ENCODE peak calls at places on chromosome 21, in eight cellular contexts. T is suprapubic skin, O is prostate gland, K is GM12878, H is Panc1, S is sigmoid colon, Q is esophagus muscularis mucosa, G is endothelial cell of umbilical vein. P is an unnamed sample.

GRCh38 chr21:27954806-27955205 is 987.9 kb upstream of the ADAMTS5 start:
- DNase-seq in O (no peak), G (no peak), H (no peak), Q (no peak), S (no peak), T (no peak), K (no peak), P (no peak)

GRCh38 chr21:27590271-27590670 is 623.4 kb upstream of the ADAMTS5 start:
- DNase-seq in S (no peak), O (no peak), T (peak), Q (no peak), H (no peak), G (peak), K (no peak), P (no peak)

GRCh38 chr21:31509108-31510017 is 150.1 kb upstream of the SOD1 start:
- DNase-seq in Q (no peak), H (no peak), K (peak), T (no peak), S (no peak), G (no peak), O (no peak), P (no peak)

GRCh38 chr21:28207776-28208175 is 784.9 kb downstream of the LTN1 start:
- DNase-seq in G (peak), H (no peak), T (no peak), S (no peak), O (no peak), K (no peak), Q (no peak), P (no peak)

GRCh38 chr21:32270748-32271147 is 8.1 kb downstream of the MIS18A start:
- DNase-seq in G (no peak), S (no peak), T (no peak), Q (peak), K (no peak), O (no peak), H (no peak), P (no peak)

GRCh38 chr21:31473685-31474345 is 129.8 kb upstream of the TIAM1 start:
- DNase-seq in G (no peak), O (no peak), S (peak), H (no peak), Q (no peak), T (no peak), K (no peak), P (no peak)

GRCh38 chr21:31957631-31958030 is 84.8 kb downstream of the HUNK start:
- DNase-seq in T (no peak), K (no peak), S (no peak), Q (no peak), G (no peak), O (peak), H (no peak), P (no peak)

GRCh38 chr21:29332461-29333354 is 34.0 kb downstream of the BACH1 start:
- DNase-seq in H (no peak), T (no peak), K (no peak), Q (no peak), S (no peak), O (no peak), G (peak), P (no peak)

GRCh38 chr21:45002381-45003204 is 62.8 kb downstream of the SLX9 start:
- DNase-seq in G (no peak), Q (no peak), K (no peak), H (no peak), S (no peak), T (no peak), O (no peak), P (no peak)

GRCh38 chr21:42437786-42438185 is 34.1 kb downstream of the UBASH3A start:
- DNase-seq in K (no peak), G (no peak), T (no peak), O (no peak), Q (no peak), S (no peak), H (no peak), P (no peak)
- TF ChIP-seq CTCF in K (no peak), G (no peak), T (no peak), O (no peak), Q (no peak), S (no peak), H (no peak), P (no peak)

DNA sequence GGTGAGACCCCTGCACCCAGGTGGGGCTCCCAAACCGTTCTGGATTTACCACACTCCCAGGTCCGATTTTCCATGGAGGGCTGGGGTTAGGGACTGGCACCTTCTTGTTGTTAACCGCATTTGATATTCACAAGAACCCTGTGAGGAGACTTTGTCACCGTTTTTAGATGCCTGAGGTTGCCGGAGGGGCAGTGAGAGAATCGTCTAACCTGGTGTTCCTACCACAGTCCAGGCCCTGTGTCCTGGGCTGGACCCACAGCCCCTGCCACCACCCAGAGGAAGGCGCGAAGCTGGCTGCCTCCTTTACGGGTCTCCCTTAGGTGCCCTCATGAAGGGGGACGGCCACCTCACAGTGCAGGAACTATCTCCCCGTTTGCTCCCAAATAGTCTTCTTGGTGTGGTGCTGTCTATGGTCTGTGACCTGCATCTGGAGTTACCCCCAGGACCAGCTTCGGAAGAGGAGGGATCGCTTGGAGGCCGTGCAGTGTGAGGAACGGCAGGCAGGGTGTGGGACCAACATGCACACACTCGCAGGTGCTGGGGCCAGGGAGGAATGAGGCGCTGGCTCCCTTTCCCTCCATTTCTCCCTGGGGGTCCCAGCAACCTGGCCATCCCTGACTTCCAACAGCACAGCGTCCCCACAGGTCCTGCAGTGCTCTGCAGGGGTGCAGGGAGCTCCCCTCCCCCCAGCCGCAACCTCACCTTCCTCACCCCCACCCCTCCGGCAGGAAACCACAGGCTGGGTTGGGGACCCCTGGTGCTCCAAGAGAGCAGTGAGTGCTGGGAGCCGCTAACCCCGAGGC is 7.0 kb downstream of the SIM2 start:
- DNase-seq in Q (no peak), O (no peak), S (no peak), G (no peak), H (no peak), K (no peak), T (no peak), P (no peak)
- TF ChIP-seq POLR2AphosphoS5 in Q (no peak), O (no peak), S (no peak), G (no peak), H (no peak), K (no peak), T (no peak), P (no peak)

GRCh38 chr21:46297311-46298082 is 11.4 kb downstream of the YBEY start:
- DNase-seq in K (no peak), Q (no peak), H (no peak), G (peak), S (no peak), O (no peak), T (no peak), P (peak)
- H3K4me3 ChIP-seq in K (no peak), Q (peak), H (no peak), G (peak), S (peak), O (peak), T (peak), P (peak)

DNA sequence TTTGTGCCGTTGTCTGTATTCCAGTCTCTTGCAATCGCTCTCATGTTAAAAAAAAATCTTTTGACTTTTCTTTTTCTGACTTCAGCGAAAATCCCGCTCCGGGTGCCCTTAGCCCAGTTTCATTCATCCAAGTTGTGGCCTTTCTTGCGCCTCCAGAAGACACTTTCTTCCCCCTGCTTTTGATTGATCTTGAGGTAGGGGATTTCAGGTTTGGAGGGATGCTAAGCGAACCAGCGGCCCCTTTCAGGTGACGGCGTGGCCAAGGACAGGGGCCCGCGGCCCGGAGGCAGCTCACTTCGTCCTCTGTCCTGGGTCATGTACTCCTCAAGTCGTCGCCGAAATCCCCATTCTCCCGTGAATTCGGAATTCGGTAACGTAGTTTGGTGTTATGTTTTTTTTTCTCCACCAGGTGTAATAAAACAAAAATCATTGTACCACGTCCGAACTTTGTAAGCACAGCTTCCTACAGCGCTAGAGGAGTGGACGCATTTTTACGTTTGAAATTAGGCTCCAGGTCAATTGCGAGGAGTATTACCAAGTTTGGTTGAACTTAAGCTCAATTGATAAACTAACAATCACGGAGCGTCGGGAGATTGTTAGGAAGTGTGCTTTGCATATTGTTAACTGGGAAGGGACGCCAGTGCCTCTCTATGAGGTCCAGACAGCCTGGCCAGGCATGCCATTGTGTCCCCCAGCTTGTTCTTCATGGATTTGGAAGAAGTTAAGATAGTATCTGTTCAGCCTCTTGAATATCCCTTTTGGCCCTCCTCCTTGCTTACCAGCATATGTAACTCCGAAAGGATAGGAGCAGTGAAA is 1.1 kb downstream of the MRPS6 start:
- DNase-seq in K (no peak), Q (no peak), G (peak), O (no peak), S (no peak), T (no peak), H (no peak), P (peak)
- TF ChIP-seq CTCF in K (no peak), Q (no peak), G (no peak), O (no peak), S (no peak), T (no peak), H (no peak), P (no peak)

DNA sequence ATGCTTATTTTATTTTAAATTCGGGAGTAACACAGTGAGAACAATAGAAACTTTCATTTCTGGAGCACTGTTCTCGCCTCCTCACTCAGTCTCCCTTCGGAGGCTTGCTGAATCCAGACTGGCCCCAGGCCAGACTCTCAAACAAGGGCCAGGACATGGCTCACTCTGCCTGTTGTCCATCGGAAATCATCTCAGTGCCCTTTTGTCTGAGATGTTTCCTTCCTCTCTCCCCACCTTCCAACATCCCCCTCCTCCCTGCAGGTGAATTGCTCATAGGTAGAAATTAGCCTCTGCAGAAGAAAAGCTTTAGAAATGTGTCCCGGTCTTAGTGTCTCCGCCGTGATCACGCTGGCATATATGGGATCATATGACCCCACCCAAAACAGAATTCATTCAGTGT is 55.2 kb downstream of the ERG start:
- DNase-seq in H (no peak), S (no peak), T (no peak), Q (no peak), O (no peak), G (peak), K (no peak), P (no peak)
- TF ChIP-seq POLR2AphosphoS5 in H (no peak), S (no peak), T (no peak), Q (no peak), O (no peak), G (no peak), K (no peak), P (no peak)

DNA sequence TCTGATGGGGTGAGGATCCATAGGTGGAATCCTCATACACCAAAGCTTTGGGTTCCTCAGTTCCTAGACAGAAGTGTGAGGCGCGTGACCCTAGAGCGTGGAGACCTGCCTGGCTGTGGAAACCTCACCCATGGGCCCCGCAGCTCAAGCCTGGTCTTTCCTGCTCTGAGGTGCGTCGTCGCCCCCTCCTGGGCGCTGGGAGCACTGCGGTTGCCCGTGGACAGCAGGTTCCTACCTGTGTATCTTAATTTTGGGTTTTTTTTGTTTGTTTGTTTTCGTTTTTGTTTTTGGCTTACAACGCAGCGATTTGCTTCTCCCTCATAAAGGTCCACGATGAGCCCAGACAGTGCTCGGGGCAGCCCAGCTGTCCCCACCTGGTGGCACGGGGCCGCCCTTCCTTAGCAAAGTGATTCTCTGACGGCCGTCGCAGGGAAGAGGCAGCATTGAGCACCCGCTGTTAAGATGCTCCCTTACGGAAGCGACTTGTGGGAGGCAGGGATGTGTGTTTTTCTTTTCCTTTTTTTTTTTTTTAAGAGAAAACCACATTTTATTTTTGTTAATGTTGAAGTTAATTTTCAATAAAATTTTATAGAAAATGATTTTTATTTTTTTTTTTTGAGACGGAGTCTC is 36.5 kb upstream of the TRAPPC10 start:
- DNase-seq in G (peak), K (peak), H (peak), T (no peak), O (peak), Q (peak), S (peak), P (peak)
- H3K4me3 ChIP-seq in G (no peak), K (no peak), H (no peak), T (no peak), O (no peak), Q (no peak), S (no peak), P (no peak)

GRCh38 chr21:39037807-39038405 is 145.3 kb downstream of the PSMG1 start:
- DNase-seq in K (no peak), H (no peak), O (no peak), Q (no peak), T (no peak), S (peak), G (peak), P (no peak)
- TF ChIP-seq CTCF in K (no peak), H (no peak), O (no peak), Q (no peak), T (no peak), S (no peak), G (no peak), P (no peak)

P was measured in upper lobe of left lung.